ENCODE peak calls at places on chromosomes 1 and 21, in four cellular contexts. S, Q, A and H are unnamed samples.

GRCh38 chr1:216612291-216612690 is 110.9 kb downstream of the ESRRG start:
- DNase-seq in A (no peak), S (no peak), Q (no peak), H (no peak)

GRCh38 chr1:36307601-36308330 is 1.6 kb downstream of the SH3D21 start:
- DNase-seq in A (peak; percentile 10), Q (no peak), S (no peak), H (no peak)

GRCh38 chr1:912740-913301 is 10.9 kb upstream of the SAMD11 start:
- DNase-seq in S (no peak), Q (no peak), A (peak; percentile 83), H (no peak)

GRCh38 chr1:247373721-247374141 is 42.1 kb upstream of the ZNF496 start:
- DNase-seq in Q (peak; percentile 47), A (peak; percentile 94), S (peak; percentile 50), H (peak; percentile 85)

GRCh38 chr1:92736395-92736794 is 48.5 kb downstream of the EVI5 start:
- DNase-seq in A (peak; percentile 43), S (no peak), Q (no peak), H (no peak)

GRCh38 chr21:42232176-42232825 is 13.4 kb downstream of the ABCG1 start:
- DNase-seq in Q (no peak), A (no peak), S (peak; percentile 66), H (no peak)

GRCh38 chr1:154975409-154976205 is 1.1 kb downstream of the CKS1B start:
- DNase-seq in Q (peak; percentile 44), A (peak; percentile 61), S (peak; percentile 79), H (peak; percentile 89)

GRCh38 chr1:22039594-22040347 is 12.7 kb upstream of the CDC42 start:
- DNase-seq in Q (peak; percentile 97), S (peak; percentile 88), A (peak; percentile 74), H (peak; percentile 91)

GRCh38 chr1:93151474-93151873 is 28.7 kb downstream of the TMED5 start:
- DNase-seq in S (no peak), Q (no peak), A (no peak), H (no peak)

GRCh38 chr1:112807117-112807516 is 92.0 kb upstream of the PPM1J start:
- DNase-seq in Q (no peak), S (no peak), A (peak; percentile 66), H (no peak)

GRCh38 chr1:11938722-11939526 is 4.4 kb downstream of the PLOD1 start:
- DNase-seq in Q (no peak), A (no peak), S (no peak), H (no peak)

GRCh38 chr1:169941982-169942830 is 48.5 kb upstream of the SCYL3 start:
- DNase-seq in Q (no peak), S (no peak), A (no peak), H (no peak)

GRCh38 chr1:182394055-182394775 is 2.6 kb upstream of the GLUL start:
- DNase-seq in S (no peak), Q (no peak), A (no peak), H (peak; percentile 36)

GRCh38 chr21:36916718-36917117 is 49.8 kb downstream of the HLCS start:
- DNase-seq in A (no peak), S (no peak), Q (no peak), H (no peak)

GRCh38 chr1:42910985-42911384 is 47.7 kb downstream of the SLC2A1 start:
- DNase-seq in A (no peak), Q (no peak), S (no peak), H (no peak)

GRCh38 chr1:223034270-223034798 is 108.7 kb downstream of the TLR5 start:
- DNase-seq in S (no peak), Q (no peak), A (no peak), H (no peak)

GRCh38 chr1:28037946-28038345 is 50.5 kb downstream of the EYA3 start:
- DNase-seq in A (no peak), Q (no peak), S (no peak), H (no peak)

GRCh38 chr1:84089470-84090261 is 54.4 kb upstream of the PRKACB start:
- DNase-seq in Q (no peak), S (no peak), A (no peak), H (no peak)

GRCh38 chr1:150420560-150421265 is 56.8 kb downstream of the RPRD2 start:
- DNase-seq in Q (no peak), A (no peak), S (no peak), H (no peak)

GRCh38 chr1:155889566-155889965 is 21.6 kb downstream of the RIT1 start:
- DNase-seq in A (no peak), S (no peak), Q (no peak), H (no peak)

GRCh38 chr21:46307625-46308024 is 16.0 kb downstream of the C21orf58 start:
- DNase-seq in A (no peak), Q (no peak), S (no peak), H (no peak)

GRCh38 chr1:33364578-33364945 is 43.7 kb upstream of the A3GALT2 start:
- DNase-seq in A (no peak), S (no peak), Q (no peak), H (no peak)

GRCh38 chr1:185860876-185861275 is 126.7 kb downstream of the HMCN1 start:
- DNase-seq in Q (no peak), S (no peak), A (no peak), H (no peak)

GRCh38 chr1:82920418-82921248 is 1078.3 kb downstream of the TTLL7 start:
- DNase-seq in S (no peak), Q (no peak), A (no peak), H (no peak)

GRCh38 chr1:86389315-86389714 is 6.8 kb downstream of the ODF2L start:
- DNase-seq in Q (peak; percentile 51), A (no peak), S (no peak), H (no peak)

GRCh38 chr1:86382878-86383277 is 13.2 kb downstream of the ODF2L start:
- DNase-seq in A (no peak), Q (no peak), S (no peak), H (no peak)

GRCh38 chr1:86394416-86394815 is 1.7 kb downstream of the ODF2L start:
- DNase-seq in Q (no peak), A (no peak), S (no peak), H (no peak)

GRCh38 chr1:86388228-86388627 is 7.9 kb downstream of the ODF2L start:
- DNase-seq in A (no peak), Q (no peak), S (no peak), H (no peak)

GRCh38 chr1:86388777-86389176 is 7.3 kb downstream of the ODF2L start:
- DNase-seq in Q (no peak), A (no peak), S (no peak), H (no peak)
- H3K4me3 ChIP-seq in Q (no peak overlapping the region), A (no peak overlapping the region), S (no peak overlapping the region), H (no peak overlapping the region)

GRCh38 chr1:8745749-8746390 is 71.6 kb downstream of the RERE start:
- DNase-seq in A (no peak), Q (no peak), S (no peak), H (no peak)

GRCh38 chr1:8751984-8752383 is 65.5 kb downstream of the RERE start:
- DNase-seq in S (no peak), Q (no peak), A (no peak), H (no peak)

GRCh38 chr1:8742022-8742924 is 75.2 kb downstream of the RERE start:
- DNase-seq in S (no peak), A (no peak), Q (no peak), H (no peak)

GRCh38 chr1:8747879-8748825 is 69.3 kb downstream of the RERE start:
- DNase-seq in S (no peak), A (no peak), Q (no peak), H (no peak)

GRCh38 chr1:8746554-8746953 is 70.9 kb downstream of the RERE start:
- DNase-seq in Q (no peak), A (no peak), S (no peak), H (no peak)
- H3K4me1 ChIP-seq in Q (no peaks in the 10 kb centered on the region), A (no peaks in the 10 kb centered on the region), S (peaks cover 5% of the 10 kb centered on the region), H (no peaks in the 10 kb centered on the region)

GRCh38 chr1:235102993-235103411 is 25.6 kb downstream of the TOMM20 start:
- DNase-seq in A (no peak), S (no peak), Q (peak; percentile 65), H (no peak)
- H3K27ac ChIP-seq in A (no peak overlapping the region), S (no peak overlapping the region), Q (no peak overlapping the region), H (no peak overlapping the region)

GRCh38 chr1:2301607-2302291 is 73.6 kb downstream of the SKI start:
- DNase-seq in Q (no peak), S (no peak), A (no peak), H (no peak)
- H3K4me3 ChIP-seq in Q (peak overlapping the region; percentile 41), S (no peak overlapping the region), A (no peak overlapping the region), H (peak overlapping the region; percentile 40)

GRCh38 chr1:24507423-24507804 is 4.8 kb downstream of the RCAN3 start:
- DNase-seq in Q (peak; percentile 65), A (no peak), S (no peak), H (no peak)
- H3K4me1 ChIP-seq in Q (peaks cover 77% of the 10 kb centered on the region), A (peaks cover 24% of the 10 kb centered on the region), S (peaks cover 5% of the 10 kb centered on the region), H (no peaks in the 10 kb centered on the region)

GRCh38 chr1:107682467-107682866 is 282.5 kb downstream of the VAV3 start:
- DNase-seq in S (no peak), Q (no peak), A (no peak), H (no peak)
- H3K27ac ChIP-seq in S (peak overlapping the region; percentile 65), Q (no peak overlapping the region), A (no peak overlapping the region), H (no peak overlapping the region)

GRCh38 chr1:6026095-6026809 is 19.4 kb upstream of the KCNAB2 start:
- DNase-seq in S (peak; percentile 99), Q (peak; percentile 89), A (peak; percentile 85), H (peak; percentile 95)
- H3K4me3 ChIP-seq in S (peak overlapping the region; percentile 54), Q (peak overlapping the region; percentile 89), A (peak overlapping the region; percentile 24), H (peak overlapping the region; percentile 42)